ENCODE peak calls at places on chromosomes 3 and 15, in four cellular contexts. Y is keratinocyte, R is IMR-90, O is tibial nerve. U is an unnamed sample.

GRCh38 chr3:61358364-61358763 is 107.1 kb upstream of the FHIT start:
- DNase-seq in Y (no peak), R (no peak), O (peak), U (no peak)

GRCh38 chr3:9994086-9994844 is 7.6 kb upstream of the EMC3 start:
- DNase-seq in Y (no peak), R (peak), O (no peak), U (no peak)

GRCh38 chr15:95287774-95288173 is 1042.7 kb upstream of the NR2F2 start:
- DNase-seq in Y (no peak), R (peak), O (no peak), U (no peak)

GRCh38 chr3:171255236-171255806 is 204.9 kb downstream of the TNIK start:
- DNase-seq in Y (no peak), R (no peak), O (no peak), U (no peak)

GRCh38 chr15:83066034-83066760 is 855 bp downstream of the BTBD1 start:
- DNase-seq in Y (no peak), R (no peak), O (no peak), U (no peak)

GRCh38 chr3:184157206-184157605 is 2.0 kb downstream of the DVL3 start:
- DNase-seq in Y (no peak), R (no peak), O (no peak), U (no peak)

GRCh38 chr15:23420806-23421575 is 26.1 kb downstream of the GOLGA6L2 start:
- DNase-seq in Y (no peak), R (no peak), O (no peak), U (no peak)

GRCh38 chr15:41957021-41957897 is 15.1 kb downstream of the EHD4 start:
- DNase-seq in Y (no peak), R (peak), O (no peak), U (no peak)

GRCh38 chr15:90104551-90104950 is 2.3 kb upstream of the IDH2 start:
- DNase-seq in Y (no peak), R (no peak), O (no peak), U (no peak)

GRCh38 chr15:83123529-83123928 is 16.1 kb downstream of the TM6SF1 start:
- DNase-seq in Y (no peak), R (no peak), O (no peak), U (no peak)

GRCh38 chr15:28903555-28903954 is 17.8 kb downstream of the APBA2 start:
- DNase-seq in Y (no peak), R (no peak), O (no peak), U (no peak)

GRCh38 chr15:76150971-76151598 is 91.3 kb downstream of the TMEM266 start:
- DNase-seq in Y (peak), R (peak), O (peak), U (peak)

GRCh38 chr3:98657429-98657828 is 64.0 kb upstream of the CPOX start:
- DNase-seq in Y (no peak), R (no peak), O (no peak), U (no peak)

GRCh38 chr15:79240036-79240435 is 42.5 kb upstream of the ANKRD34C start:
- DNase-seq in Y (no peak), R (no peak), O (no peak), U (no peak)

GRCh38 chr3:107987036-107987557 is 103.7 kb downstream of the CD47 start:
- DNase-seq in Y (peak), R (peak), O (peak), U (peak)

GRCh38 chr3:71072288-71072687 is 511.2 kb downstream of the FOXP1 start:
- DNase-seq in Y (no peak), R (no peak), O (no peak), U (no peak)

GRCh38 chr3:23996058-23996457 is 51.0 kb downstream of the NR1D2 start:
- DNase-seq in Y (no peak), R (peak), O (no peak), U (no peak)

GRCh38 chr3:11846281-11847034 is at the start of gene TAMM41:
- DNase-seq in Y (peak), R (peak), O (peak), U (peak)
- H3K27ac ChIP-seq in Y (peak), R (peak), O (peak), U (peak)

GRCh38 chr3:132382267-132382666 is 35.0 kb upstream of the DNAJC13 start:
- DNase-seq in Y (no peak), R (no peak), O (no peak), U (no peak)
- H3K27ac ChIP-seq in Y (no peak), R (no peak), O (no peak), U (no peak)

DNA sequence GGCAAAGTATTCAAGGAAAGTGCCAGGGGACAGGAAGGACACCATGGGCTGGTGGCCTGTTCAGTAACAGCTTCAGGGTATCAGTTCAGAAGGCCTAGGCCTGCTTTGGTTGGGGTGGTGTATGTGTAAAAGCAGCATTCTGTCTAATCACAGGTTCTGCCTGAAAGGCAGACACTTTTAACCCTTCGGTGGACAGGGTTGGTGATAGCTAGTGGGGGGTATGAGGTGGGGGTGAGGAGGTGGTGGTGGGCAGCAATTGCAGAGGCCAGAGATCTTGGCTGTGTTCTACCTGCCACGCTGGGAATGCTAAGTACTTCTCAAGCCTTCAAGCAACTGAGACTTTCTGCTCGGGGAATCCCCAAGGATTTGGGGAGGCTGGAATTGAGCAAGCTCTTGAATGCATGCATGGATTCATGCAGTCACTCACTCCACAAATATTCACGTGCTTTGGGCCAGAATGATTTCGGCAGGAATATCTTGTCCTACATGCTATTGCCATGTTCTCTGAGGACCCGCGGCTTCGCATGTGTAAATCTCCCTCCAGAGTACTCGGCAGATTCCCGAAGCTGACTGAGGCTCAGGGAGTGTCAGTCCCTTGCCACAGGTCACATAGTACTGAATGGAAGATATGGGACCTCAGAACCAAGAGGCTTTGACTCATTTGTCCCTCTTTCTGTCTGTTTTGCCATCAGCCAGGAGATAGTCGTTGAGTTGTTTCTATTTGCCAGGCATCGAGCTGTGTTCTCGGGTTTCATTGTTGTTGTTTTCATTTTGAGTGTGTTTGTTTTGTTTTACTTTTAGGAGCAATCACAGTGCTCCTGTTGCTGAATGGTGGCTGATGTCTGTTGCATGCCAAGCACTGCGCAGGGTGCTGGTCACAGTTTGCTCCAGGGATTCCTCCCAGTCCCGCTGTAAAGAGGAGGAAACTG is 65.5 kb downstream of the SMAD3 start:
- DNase-seq in Y (no peak), R (peak), O (no peak), U (no peak)
- H3K27ac ChIP-seq in Y (peak), R (peak), O (no peak), U (no peak)

DNA sequence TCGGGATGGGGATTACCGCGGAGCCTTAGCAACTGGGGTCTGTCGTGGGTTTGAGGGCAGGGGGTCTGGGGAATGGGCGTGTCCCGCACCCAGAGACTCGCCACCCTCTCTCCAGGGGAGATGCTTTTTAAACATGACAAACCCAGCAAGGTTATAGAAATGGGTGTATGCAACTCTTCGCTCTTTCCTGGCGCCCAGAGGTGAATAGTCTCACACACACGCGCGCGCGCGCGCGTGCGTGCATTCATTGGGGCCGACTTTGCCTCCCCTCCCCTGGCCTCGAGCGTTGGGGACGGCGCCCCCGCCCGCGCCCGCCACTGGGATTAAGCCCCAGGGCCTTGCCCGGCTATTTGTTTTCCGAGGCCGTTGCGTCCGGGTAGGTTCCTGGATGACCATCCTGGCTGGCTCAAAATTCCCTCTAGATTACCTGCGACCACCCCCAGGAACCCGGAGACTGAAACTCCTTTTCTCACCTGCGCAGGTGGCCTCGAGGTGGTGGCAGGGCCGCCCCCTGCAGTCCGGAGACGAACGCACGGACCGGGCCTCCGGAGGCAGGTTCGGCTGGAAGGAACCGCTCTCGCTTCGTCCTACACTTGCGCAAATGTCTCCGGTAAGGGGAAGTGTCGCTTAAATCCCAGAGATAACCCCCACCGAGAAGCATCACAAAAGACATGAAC is 777 bp downstream of the GPR160 start:
- DNase-seq in Y (no peak), R (no peak), O (no peak), U (no peak)
- H3K27ac ChIP-seq in Y (no peak), R (no peak), O (no peak), U (no peak)

GRCh38 chr3:152149832-152150231 is 118.9 kb upstream of the MBNL1 start:
- DNase-seq in Y (peak), R (peak), O (no peak), U (no peak)

GRCh38 chr3:152148579-152148978 is 120.2 kb upstream of the MBNL1 start:
- DNase-seq in Y (no peak), R (no peak), O (no peak), U (no peak)

GRCh38 chr3:152147748-152148147 is 121.0 kb upstream of the MBNL1 start:
- DNase-seq in Y (no peak), R (no peak), O (no peak), U (no peak)

GRCh38 chr3:152155246-152155645 is 113.5 kb upstream of the MBNL1 start:
- DNase-seq in Y (no peak), R (no peak), O (no peak), U (no peak)

DNA sequence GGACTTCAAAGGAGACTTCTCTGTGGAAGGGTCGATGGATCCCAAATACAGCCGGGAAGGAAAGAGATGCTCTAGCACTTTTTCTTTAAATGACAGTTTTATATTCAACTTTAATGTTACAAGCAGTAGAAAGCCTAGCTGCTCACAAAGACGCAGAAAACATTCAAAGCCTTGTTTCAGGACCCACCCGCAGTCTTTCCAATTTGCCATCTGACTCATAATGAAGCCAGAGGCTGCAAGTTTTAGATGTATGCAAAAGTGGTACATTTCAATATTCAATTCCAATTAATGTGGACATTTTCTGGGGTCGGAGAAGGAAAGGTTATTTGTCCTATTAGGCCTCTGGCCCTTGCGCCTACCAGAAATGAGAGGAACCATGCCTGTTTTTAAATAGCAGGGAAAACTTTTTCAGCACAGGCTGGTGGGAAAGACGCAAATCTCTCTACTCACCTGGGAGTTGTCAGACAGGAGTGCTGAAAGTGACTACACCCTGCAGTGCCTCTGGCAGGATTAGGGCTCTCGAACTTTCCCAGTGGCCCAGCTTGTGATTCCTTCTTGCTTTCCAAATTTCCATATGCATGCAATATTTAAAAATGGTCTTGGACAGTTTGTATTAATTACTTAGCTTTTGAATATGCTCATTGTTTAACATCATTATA is 117.4 kb upstream of the MBNL1 start:
- DNase-seq in Y (no peak), R (peak), O (no peak), U (no peak)
- H3K27ac ChIP-seq in Y (peak), R (no peak), O (no peak), U (peak)

GRCh38 chr15:92416557-92416956 is 22.9 kb downstream of the ST8SIA2 start:
- DNase-seq in Y (no peak), R (no peak), O (no peak), U (no peak)

GRCh38 chr15:92418864-92419263 is 25.2 kb downstream of the ST8SIA2 start:
- DNase-seq in Y (no peak), R (no peak), O (no peak), U (no peak)

GRCh38 chr15:92425578-92426225 is 32.0 kb downstream of the ST8SIA2 start:
- DNase-seq in Y (no peak), R (no peak), O (no peak), U (no peak)

GRCh38 chr15:92421980-92422379 is 28.3 kb downstream of the ST8SIA2 start:
- DNase-seq in Y (no peak), R (peak), O (no peak), U (no peak)
- H3K27ac ChIP-seq in Y (no peak), R (no peak), O (no peak), U (no peak)

DNA sequence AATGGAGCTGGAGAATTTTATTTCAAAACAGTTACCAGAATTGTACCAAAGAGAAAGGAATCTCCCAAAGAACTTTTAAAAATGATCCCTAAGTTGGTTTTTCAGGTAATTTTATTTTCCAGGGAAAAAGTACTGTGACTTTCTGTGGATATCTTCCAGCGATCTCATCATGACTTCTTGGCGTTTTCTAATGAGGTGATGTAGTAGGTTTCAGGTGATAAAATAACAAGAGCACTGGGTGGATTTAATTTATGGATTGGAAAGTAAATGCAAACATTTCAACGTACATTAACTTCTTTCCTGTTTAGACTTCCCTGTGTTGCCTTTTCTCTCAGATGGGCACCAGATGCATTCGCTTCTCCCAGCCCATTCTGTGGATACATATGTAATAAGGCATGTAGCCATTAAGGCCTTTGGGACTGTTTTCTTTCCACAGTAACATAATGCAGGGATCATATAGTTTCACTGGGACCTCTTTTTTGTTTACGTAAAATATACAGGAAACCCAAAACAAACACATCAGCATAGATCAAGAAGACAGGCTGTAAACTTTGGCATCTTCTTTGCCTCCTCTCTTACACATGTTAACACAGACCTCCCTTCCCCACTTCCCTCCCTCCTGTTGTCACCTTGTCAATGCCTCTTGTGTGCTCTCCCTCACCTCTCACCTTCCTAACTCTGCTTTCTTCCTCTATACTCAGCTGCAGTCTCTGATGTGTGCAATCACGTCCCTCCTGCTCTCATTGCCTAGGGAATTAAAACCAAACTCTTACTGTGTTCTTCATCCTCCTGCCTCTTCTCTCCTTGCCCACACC is 13.0 kb downstream of the PHLDB2 start:
- DNase-seq in Y (no peak), R (no peak), O (no peak), U (no peak)
- H3K27ac ChIP-seq in Y (peak), R (no peak), O (no peak), U (peak)

U was measured in epithelial cell of prostate.